ENCODE peak calls at places on chromosome 2, in nine cellular contexts. O, C, F, S, G, B, E, J and Z are unnamed samples.

GRCh38 chr2:128474014-128474961 is 155.6 kb upstream of the HS6ST1 start:
- DNase-seq in O (no peak), C (no peak), F (peak), S (no peak), G (peak), B (no peak), E (no peak), J (no peak), Z (peak)

GRCh38 chr2:25104741-25105140 is 62.9 kb downstream of the EFR3B start:
- DNase-seq in O (no peak), C (no peak), F (no peak), S (no peak), G (no peak), B (no peak), E (no peak), J (no peak), Z (no peak)

GRCh38 chr2:42495611-42496010 is 1.8 kb upstream of the KCNG3 start:
- DNase-seq in O (no peak), C (no peak), F (no peak), S (no peak), G (no peak), B (no peak), E (no peak), J (no peak), Z (no peak)

GRCh38 chr2:129877289-129877741 is 102.2 kb upstream of the RAB6C start:
- DNase-seq in O (peak), C (peak), F (peak), S (peak), G (peak), B (peak), E (peak), J (peak), Z (peak)

GRCh38 chr2:179898873-179899272 is 37.5 kb upstream of the ZNF385B start:
- DNase-seq in O (no peak), C (no peak), F (no peak), S (no peak), G (no peak), B (no peak), E (peak), J (peak), Z (no peak)

GRCh38 chr2:217418090-217418489 is 558.2 kb upstream of the TNP1 start:
- DNase-seq in O (no peak), C (no peak), F (no peak), S (no peak), G (no peak), B (peak), E (no peak), J (no peak), Z (peak)

GRCh38 chr2:174776223-174776622 is 12.0 kb upstream of the CHRNA1 start:
- DNase-seq in O (no peak), C (no peak), F (no peak), S (no peak), G (no peak), B (no peak), E (peak), J (no peak), Z (no peak)

GRCh38 chr2:131521961-131522781 is 5.5 kb upstream of the CCDC74A start:
- DNase-seq in O (no peak), C (peak), F (no peak), S (no peak), G (no peak), B (no peak), E (no peak), J (peak), Z (no peak)

GRCh38 chr2:26455801-26456700 is 21.9 kb downstream of the OTOF start:
- DNase-seq in O (no peak), C (peak), F (peak), S (no peak), G (no peak), B (no peak), E (no peak), J (no peak), Z (no peak)

GRCh38 chr2:169815849-169816248 is 8.9 kb downstream of the METTL5 start:
- DNase-seq in O (no peak), C (no peak), F (no peak), S (no peak), G (no peak), B (no peak), E (no peak), J (no peak), Z (no peak)